ENCODE peak calls at places on chromosomes 5 and 9, in five cellular contexts. I is BE2C, K is fibroblast of villous mesenchyme, T is esophagus squamous epithelium, D is IMR-90. Y is an unnamed sample.
A peak's percentile ranks its signal among the peaks of the same experiment; 100 is the strongest.

GRCh38 chr9:114033397-114034103 is 44.5 kb downstream of the AMBP start:
- DNase-seq in I (peak; percentile 75), K (peak; percentile 16), T (no peak), D (no peak), Y (peak; percentile 71)

GRCh38 chr5:54883374-54884194 is 101.8 kb downstream of the ESM1 start:
- DNase-seq in I (no peak), K (peak; percentile 58), T (no peak), D (peak; percentile 54), Y (peak; percentile 90)

GRCh38 chr5:135242021-135242480 is 157.0 kb downstream of the MACROH2A1 start:
- DNase-seq in I (peak; percentile 3), K (peak; percentile 33), T (no peak), D (peak; percentile 64), Y (no peak)

GRCh38 chr9:137680445-137681358 is 61.9 kb downstream of the EHMT1 start:
- DNase-seq in I (no peak), K (no peak), T (no peak), D (no peak), Y (no peak)

GRCh38 chr5:36696059-36696673 is 89.8 kb downstream of the SLC1A3 start:
- DNase-seq in I (peak; percentile 41), K (peak; percentile 71), T (no peak), D (peak; percentile 61), Y (peak; percentile 92)

GRCh38 chr9:136644593-136645342 is 17.9 kb upstream of the EGFL7 start:
- DNase-seq in I (peak; percentile 20), K (peak; percentile 86), T (no peak), D (peak; percentile 28), Y (peak; percentile 79)

GRCh38 chr5:171961117-171961516 is 45.3 kb downstream of the FBXW11 start:
- DNase-seq in I (no peak), K (peak; percentile 86), T (no peak), D (no peak), Y (no peak)

GRCh38 chr9:82423700-82424099 is 435.1 kb downstream of the SPATA31D1 start:
- DNase-seq in I (no peak), K (no peak), T (no peak), D (no peak), Y (no peak)

GRCh38 chr5:5430136-5430535 is 7.7 kb downstream of the ICE1 start:
- DNase-seq in I (no peak), K (no peak), T (no peak), D (no peak), Y (no peak)

GRCh38 chr9:73154760-73155159 is 3.1 kb downstream of the ANXA1 start:
- DNase-seq in I (no peak), K (no peak), T (no peak), D (peak; percentile 25), Y (no peak)

GRCh38 chr9:134602547-134603362 is 38.8 kb upstream of the COL5A1 start:
- DNase-seq in I (peak; percentile 4), K (peak; percentile 99), T (no peak), D (peak; percentile 99), Y (no peak)

GRCh38 chr9:137049544-137050449 is 3.8 kb upstream of the NPDC1 start:
- DNase-seq in I (peak; percentile 84), K (peak; percentile 44), T (no peak), D (peak; percentile 20), Y (peak; percentile 90)

GRCh38 chr5:172897691-172898512 is 61.3 kb upstream of the RPL26L1 start:
- DNase-seq in I (no peak), K (peak; percentile 92), T (no peak), D (peak; percentile 97), Y (no peak)

GRCh38 chr9:131103024-131103423 is 6.7 kb downstream of the AIF1L start:
- DNase-seq in I (no peak), K (no peak), T (no peak), D (no peak), Y (no peak)

GRCh38 chr5:119694284-119694683 is 64.9 kb downstream of the FAM170A start:
- DNase-seq in I (no peak), K (no peak), T (no peak), D (no peak), Y (no peak)

GRCh38 chr9:130268521-130269131 is 3.1 kb downstream of the HMCN2 start:
- DNase-seq in I (peak; percentile 44), K (no peak), T (no peak), D (no peak), Y (peak; percentile 76)

GRCh38 chr5:146007270-146007669 is 70.9 kb downstream of the SH3RF2 start:
- DNase-seq in I (no peak), K (peak; percentile 17), T (no peak), D (no peak), Y (peak; percentile 34)

GRCh38 chr5:126780165-126780827 is 3.4 kb downstream of the LMNB1 start:
- DNase-seq in I (peak; percentile 50), K (peak; percentile 81), T (no peak), D (peak; percentile 81), Y (peak; percentile 86)

GRCh38 chr9:5375091-5375490 is 35.4 kb upstream of the RLN1 start:
- DNase-seq in I (no peak), K (no peak), T (no peak), D (no peak), Y (peak; percentile 4)

GRCh38 chr5:142576804-142577203 is 109.1 kb downstream of the FGF1 start:
- DNase-seq in I (no peak), K (peak; percentile 46), T (no peak), D (no peak), Y (no peak)

GRCh38 chr9:88501086-88501485 is 33.9 kb upstream of the NXNL2 start:
- DNase-seq in I (no peak), K (no peak), T (no peak), D (no peak), Y (no peak)

GRCh38 chr9:96217358-96217755 is 84.6 kb downstream of the HSD17B3 start:
- DNase-seq in I (peak; percentile 87), K (peak; percentile 93), T (no peak), D (no peak), Y (no peak)

GRCh38 chr9:87861332-87861731 is 21.3 kb upstream of the SPATA31E1 start:
- DNase-seq in I (no peak), K (no peak), T (no peak), D (no peak), Y (no peak)

DNA sequence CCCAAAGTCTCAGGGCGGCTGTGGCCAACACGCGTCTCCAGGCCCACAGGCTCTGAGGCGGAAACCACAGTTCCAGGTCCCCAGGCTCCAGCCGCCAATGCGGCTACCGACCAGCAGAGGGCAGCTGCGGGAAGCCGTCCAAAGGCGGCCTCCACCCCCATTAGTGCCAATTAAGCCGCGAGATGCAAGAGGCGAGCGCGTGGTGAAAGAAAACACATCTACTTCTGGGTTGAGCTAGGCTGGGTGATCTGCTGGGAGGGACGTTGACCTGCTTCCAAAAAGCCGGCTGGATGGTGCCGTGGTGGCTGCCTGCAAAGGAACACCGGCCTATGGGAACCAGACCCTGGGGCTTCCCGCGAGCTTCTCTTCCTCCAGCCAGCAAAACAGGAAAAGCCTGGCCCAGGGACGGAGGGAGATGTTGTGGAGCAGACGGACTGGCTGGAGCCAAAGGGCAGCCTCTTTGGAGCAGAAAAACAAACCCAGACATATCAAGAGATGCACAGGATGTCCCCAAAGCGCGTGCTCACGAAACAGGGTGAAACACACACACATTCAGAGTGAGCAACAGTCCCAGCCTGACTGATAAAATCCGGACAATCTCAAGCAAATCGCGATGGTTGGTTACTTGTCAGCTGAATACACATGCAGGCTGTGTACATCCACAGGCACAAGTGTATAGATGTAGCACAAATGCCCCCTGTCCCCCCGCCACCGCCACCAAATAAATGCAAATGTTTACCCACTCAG is 187.1 kb upstream of the BRINP1 start:
- DNase-seq in I (peak; percentile 83), K (peak; percentile 44), T (no peak), D (peak; percentile 18), Y (peak; percentile 90)
- H3K4me3 ChIP-seq in I (peak overlapping the region; percentile 65), K (peak overlapping the region; percentile 37), T (peak overlapping the region; percentile 57), D (peak overlapping the region; percentile 40), Y (peak overlapping the region; percentile 46)

GRCh38 chr5:37838933-37839341 is 904 bp downstream of the GDNF start:
- DNase-seq in I (no peak), K (no peak), T (no peak), D (no peak), Y (peak; percentile 56)

GRCh38 chr5:37838152-37838932 is 1.5 kb downstream of the GDNF start:
- DNase-seq in I (peak; percentile 56), K (peak; percentile 44), T (no peak), D (peak; percentile 30), Y (peak; percentile 79)

GRCh38 chr5:37835400-37835973 is 4.4 kb downstream of the GDNF start:
- DNase-seq in I (no peak), K (no peak), T (no peak), D (no peak), Y (no peak)

GRCh38 chr5:37836173-37837100 is 3.4 kb downstream of the GDNF start:
- DNase-seq in I (no peak), K (peak; percentile 40), T (no peak), D (peak; percentile 29), Y (peak; percentile 58)

DNA sequence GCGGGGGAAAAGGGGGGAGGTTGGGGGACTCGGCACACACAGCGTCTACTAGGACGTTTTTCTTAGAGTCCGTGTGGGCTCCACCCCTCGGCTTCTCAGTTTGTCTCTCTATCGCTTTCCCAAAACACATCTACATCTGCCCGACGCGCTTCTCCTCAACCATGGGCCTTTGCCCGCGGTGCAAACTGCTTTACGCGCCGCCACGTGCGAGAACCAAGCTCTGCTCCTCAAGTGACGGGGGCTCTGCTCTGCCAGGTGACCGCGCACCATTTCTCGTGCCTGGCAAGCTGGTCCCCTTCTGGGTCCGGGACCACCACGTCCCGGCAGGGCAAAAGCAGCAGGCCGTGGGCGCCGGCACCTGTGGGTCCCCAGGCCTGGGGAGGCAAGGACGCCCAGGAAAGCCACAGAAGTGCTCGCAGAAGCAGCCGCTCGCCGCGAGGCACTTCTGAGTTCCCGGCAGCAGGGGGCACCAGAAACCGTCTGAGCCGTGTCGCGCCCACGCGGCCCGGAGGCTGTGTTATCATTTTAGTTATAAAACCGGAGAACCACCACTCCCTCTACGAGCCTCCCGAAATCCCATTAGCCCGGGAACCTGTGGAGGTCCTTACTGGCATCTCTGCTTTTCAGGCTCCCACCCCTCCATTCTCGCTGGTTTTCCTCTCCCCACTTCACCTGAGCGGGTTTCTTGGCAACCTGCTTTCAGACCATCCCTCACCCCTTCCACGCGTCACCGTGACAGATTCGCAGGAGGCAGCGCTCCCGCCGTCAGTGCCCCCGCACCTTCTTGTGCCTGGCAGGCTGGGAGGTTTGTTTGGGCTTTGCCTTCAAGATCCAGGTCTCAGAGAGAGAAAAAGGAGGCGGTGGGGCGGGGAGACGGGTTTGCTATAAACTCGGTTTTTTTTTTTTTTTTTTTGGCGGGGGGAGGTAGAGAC is 2.5 kb downstream of the GDNF start:
- DNase-seq in I (peak; percentile 78), K (peak; percentile 83), T (no peak), D (peak; percentile 77), Y (peak; percentile 65)
- H3K4me3 ChIP-seq in I (peak overlapping the region; percentile 89), K (peak overlapping the region; percentile 69), T (peak overlapping the region; percentile 73), D (peak overlapping the region; percentile 40), Y (peak overlapping the region; percentile 65)

GRCh38 chr9:92807757-92808725 is 43.4 kb upstream of the BICD2 start:
- DNase-seq in I (peak; percentile 44), K (no peak), T (no peak), D (no peak), Y (peak; percentile 57)
- H3K4me3 ChIP-seq in I (no peak overlapping the region), K (no peak overlapping the region), T (peak overlapping the region; percentile 62), D (no peak overlapping the region), Y (peak overlapping the region; percentile 60)

GRCh38 chr5:175640108-175640507 is 17.8 kb upstream of the HRH2 start:
- DNase-seq in I (no peak), K (no peak), T (no peak), D (no peak), Y (no peak)

GRCh38 chr5:175635854-175636253 is 22.0 kb upstream of the HRH2 start:
- DNase-seq in I (no peak), K (no peak), T (no peak), D (no peak), Y (no peak)

GRCh38 chr5:175642998-175643397 is 14.9 kb upstream of the HRH2 start:
- DNase-seq in I (no peak), K (no peak), T (no peak), D (no peak), Y (no peak)

GRCh38 chr5:175638305-175638704 is 19.6 kb upstream of the HRH2 start:
- DNase-seq in I (no peak), K (no peak), T (no peak), D (no peak), Y (peak; percentile 86)
- H3K4me3 ChIP-seq in I (no peak overlapping the region), K (no peak overlapping the region), T (no peak overlapping the region), D (no peak overlapping the region), Y (no peak overlapping the region)